ENCODE peak calls at places on chromosomes 7 and 10, in seven cellular contexts. One of them, this sample, is unnamed. For H3K4me1, the result is how much of the 10 kb centered on the place peaks cover.

GRCh38 chr7:90933984-90934383 is 330.2 kb upstream of the FZD1 start:
- DNase-seq in lung: no peak
- DNase-seq in CD8-positive, alpha-beta memory T cell: no peak
- DNase-seq in suprapubic skin: no peak
- DNase-seq in fibroblast of lung: no peak
- DNase-seq in A549: no peak
- DNase-seq in IMR-90: no peak
- DNase-seq in this sample: no peak

GRCh38 chr7:117127585-117128168 is 174.4 kb downstream of the ST7 start:
- DNase-seq in lung: peak
- DNase-seq in CD8-positive, alpha-beta memory T cell: peak
- DNase-seq in suprapubic skin: no peak
- DNase-seq in fibroblast of lung: peak
- DNase-seq in A549: no peak
- DNase-seq in IMR-90: peak
- DNase-seq in this sample: no peak

GRCh38 chr7:87212478-87212877 is 7.1 kb downstream of the TMEM243 start:
- DNase-seq in lung: no peak
- DNase-seq in CD8-positive, alpha-beta memory T cell: no peak
- DNase-seq in suprapubic skin: no peak
- DNase-seq in fibroblast of lung: no peak
- DNase-seq in A549: no peak
- DNase-seq in IMR-90: no peak
- DNase-seq in this sample: no peak

GRCh38 chr10:93393231-93393630 is 88.9 kb downstream of the MYOF start:
- DNase-seq in lung: no peak
- DNase-seq in CD8-positive, alpha-beta memory T cell: no peak
- DNase-seq in suprapubic skin: no peak
- DNase-seq in fibroblast of lung: no peak
- DNase-seq in A549: no peak
- DNase-seq in IMR-90: no peak
- DNase-seq in this sample: no peak

GRCh38 chr10:67606572-67606971 is 89.4 kb downstream of the CTNNA3 start:
- DNase-seq in lung: no peak
- DNase-seq in CD8-positive, alpha-beta memory T cell: no peak
- DNase-seq in suprapubic skin: no peak
- DNase-seq in fibroblast of lung: peak
- DNase-seq in A549: no peak
- DNase-seq in IMR-90: peak
- DNase-seq in this sample: no peak

GRCh38 chr7:70654979-70655378 is 477.0 kb upstream of the GALNT17 start:
- DNase-seq in lung: no peak
- DNase-seq in CD8-positive, alpha-beta memory T cell: no peak
- DNase-seq in suprapubic skin: no peak
- DNase-seq in fibroblast of lung: no peak
- DNase-seq in A549: no peak
- DNase-seq in IMR-90: no peak
- DNase-seq in this sample: no peak

GRCh38 chr10:123301077-123301875 is 147.1 kb downstream of the BUB3 start:
- DNase-seq in lung: no peak
- DNase-seq in CD8-positive, alpha-beta memory T cell: no peak
- DNase-seq in suprapubic skin: no peak
- DNase-seq in fibroblast of lung: peak
- DNase-seq in A549: peak
- DNase-seq in IMR-90: no peak
- DNase-seq in this sample: no peak

GRCh38 chr7:17599733-17600685 is 301.6 kb downstream of the AHR start:
- DNase-seq in lung: no peak
- DNase-seq in CD8-positive, alpha-beta memory T cell: no peak
- DNase-seq in suprapubic skin: no peak
- DNase-seq in fibroblast of lung: peak
- DNase-seq in A549: peak
- DNase-seq in IMR-90: peak
- DNase-seq in this sample: no peak

GRCh38 chr10:118712080-118712479 is 42.7 kb downstream of the CACUL1 start:
- DNase-seq in lung: no peak
- DNase-seq in CD8-positive, alpha-beta memory T cell: no peak
- DNase-seq in suprapubic skin: no peak
- DNase-seq in fibroblast of lung: no peak
- DNase-seq in A549: no peak
- DNase-seq in IMR-90: no peak
- DNase-seq in this sample: no peak

GRCh38 chr10:68302871-68303270 is 29.0 kb upstream of the HNRNPH3 start:
- DNase-seq in lung: no peak
- DNase-seq in CD8-positive, alpha-beta memory T cell: no peak
- DNase-seq in suprapubic skin: no peak
- DNase-seq in fibroblast of lung: no peak
- DNase-seq in A549: no peak
- DNase-seq in IMR-90: no peak
- DNase-seq in this sample: no peak

GRCh38 chr7:16063691-16064090 is 357.6 kb downstream of the CRPPA start:
- DNase-seq in lung: no peak
- DNase-seq in CD8-positive, alpha-beta memory T cell: no peak
- DNase-seq in suprapubic skin: no peak
- DNase-seq in fibroblast of lung: peak
- DNase-seq in A549: no peak
- DNase-seq in IMR-90: no peak
- DNase-seq in this sample: no peak

GRCh38 chr10:13346280-13346819 is 1.7 kb downstream of the SEPHS1 start:
- DNase-seq in lung: no peak
- DNase-seq in CD8-positive, alpha-beta memory T cell: no peak
- DNase-seq in suprapubic skin: no peak
- DNase-seq in fibroblast of lung: peak
- DNase-seq in A549: no peak
- DNase-seq in IMR-90: peak
- DNase-seq in this sample: no peak

GRCh38 chr7:18494821-18495408 is 634 bp upstream of the HDAC9 start:
- DNase-seq in lung: no peak
- DNase-seq in CD8-positive, alpha-beta memory T cell: no peak
- DNase-seq in suprapubic skin: no peak
- DNase-seq in fibroblast of lung: no peak
- DNase-seq in A549: no peak
- DNase-seq in IMR-90: peak
- DNase-seq in this sample: no peak

GRCh38 chr7:6166443-6166871 is 106.0 kb downstream of the CYTH3 start:
- DNase-seq in lung: no peak
- DNase-seq in CD8-positive, alpha-beta memory T cell: no peak
- DNase-seq in suprapubic skin: no peak
- DNase-seq in fibroblast of lung: no peak
- DNase-seq in A549: no peak
- DNase-seq in IMR-90: no peak
- DNase-seq in this sample: no peak

GRCh38 chr10:1149793-1150637 is 93.8 kb downstream of the WDR37 start:
- DNase-seq in lung: no peak
- DNase-seq in CD8-positive, alpha-beta memory T cell: no peak
- DNase-seq in suprapubic skin: no peak
- DNase-seq in fibroblast of lung: no peak
- DNase-seq in A549: no peak
- DNase-seq in IMR-90: peak
- DNase-seq in this sample: no peak

GRCh38 chr10:3977761-3978160 is 192.8 kb upstream of the KLF6 start:
- DNase-seq in lung: no peak
- DNase-seq in CD8-positive, alpha-beta memory T cell: no peak
- DNase-seq in suprapubic skin: no peak
- DNase-seq in fibroblast of lung: no peak
- DNase-seq in A549: no peak
- DNase-seq in IMR-90: no peak
- DNase-seq in this sample: no peak

GRCh38 chr10:118607768-118608354 is 12.4 kb upstream of the PRLHR start:
- DNase-seq in lung: no peak
- DNase-seq in CD8-positive, alpha-beta memory T cell: no peak
- DNase-seq in suprapubic skin: no peak
- DNase-seq in fibroblast of lung: no peak
- DNase-seq in A549: no peak
- DNase-seq in IMR-90: no peak
- DNase-seq in this sample: no peak

GRCh38 chr10:31739146-31739545 is 189.5 kb downstream of the ARHGAP12 start:
- DNase-seq in lung: no peak
- DNase-seq in CD8-positive, alpha-beta memory T cell: no peak
- DNase-seq in suprapubic skin: no peak
- DNase-seq in fibroblast of lung: no peak
- DNase-seq in A549: no peak
- DNase-seq in IMR-90: no peak
- DNase-seq in this sample: no peak

GRCh38 chr10:120600871-120601644 is 144.0 kb downstream of the PLPP4 start:
- DNase-seq in lung: no peak
- DNase-seq in CD8-positive, alpha-beta memory T cell: no peak
- DNase-seq in suprapubic skin: no peak
- DNase-seq in fibroblast of lung: no peak
- DNase-seq in A549: no peak
- DNase-seq in IMR-90: no peak
- DNase-seq in this sample: no peak

GRCh38 chr10:61271127-61271780 is 181.9 kb downstream of the TMEM26 start:
- DNase-seq in lung: no peak
- DNase-seq in CD8-positive, alpha-beta memory T cell: no peak
- DNase-seq in suprapubic skin: no peak
- DNase-seq in fibroblast of lung: peak
- DNase-seq in A549: peak
- DNase-seq in IMR-90: peak
- DNase-seq in this sample: no peak

GRCh38 chr10:93199221-93199681 is 125.6 kb downstream of the CYP26A1 start:
- DNase-seq in lung: peak
- DNase-seq in CD8-positive, alpha-beta memory T cell: no peak
- DNase-seq in suprapubic skin: peak
- DNase-seq in fibroblast of lung: peak
- DNase-seq in A549: no peak
- DNase-seq in IMR-90: peak
- DNase-seq in this sample: peak

GRCh38 chr7:44307905-44308740 is 17.3 kb downstream of the CAMK2B start:
- DNase-seq in lung: peak
- DNase-seq in CD8-positive, alpha-beta memory T cell: no peak
- DNase-seq in suprapubic skin: peak
- DNase-seq in fibroblast of lung: no peak
- DNase-seq in A549: no peak
- DNase-seq in IMR-90: no peak
- DNase-seq in this sample: no peak

GRCh38 chr7:11486271-11486670 is 345.7 kb downstream of the THSD7A start:
- DNase-seq in lung: no peak
- DNase-seq in CD8-positive, alpha-beta memory T cell: no peak
- DNase-seq in suprapubic skin: no peak
- DNase-seq in fibroblast of lung: peak
- DNase-seq in A549: no peak
- DNase-seq in IMR-90: no peak
- DNase-seq in this sample: no peak

GRCh38 chr7:131183611-131184119 is 144.0 kb upstream of the MKLN1 start:
- DNase-seq in lung: no peak
- DNase-seq in CD8-positive, alpha-beta memory T cell: peak
- DNase-seq in suprapubic skin: no peak
- DNase-seq in fibroblast of lung: no peak
- DNase-seq in A549: no peak
- DNase-seq in IMR-90: peak
- DNase-seq in this sample: no peak

GRCh38 chr10:85651507-85651902 is 715.1 kb downstream of the GRID1 start:
- DNase-seq in lung: no peak
- DNase-seq in CD8-positive, alpha-beta memory T cell: no peak
- DNase-seq in suprapubic skin: no peak
- DNase-seq in fibroblast of lung: no peak
- DNase-seq in A549: no peak
- DNase-seq in IMR-90: no peak
- DNase-seq in this sample: no peak

GRCh38 chr10:91198781-91199180 is 21.7 kb upstream of the PCGF5 start:
- DNase-seq in lung: no peak
- DNase-seq in CD8-positive, alpha-beta memory T cell: peak
- DNase-seq in suprapubic skin: no peak
- DNase-seq in fibroblast of lung: peak
- DNase-seq in A549: no peak
- DNase-seq in IMR-90: peak
- DNase-seq in this sample: no peak
- H3K4me1 ChIP-seq in lung: under half
- H3K4me1 ChIP-seq in CD8-positive, alpha-beta memory T cell: half or more
- H3K4me1 ChIP-seq in suprapubic skin: under half
- H3K4me1 ChIP-seq in fibroblast of lung: under half
- H3K4me1 ChIP-seq in A549: under half
- H3K4me1 ChIP-seq in IMR-90: under half
- H3K4me1 ChIP-seq in this sample: half or more

GRCh38 chr7:34108150-34108549 is 202.8 kb downstream of the BMPER start:
- DNase-seq in lung: no peak
- DNase-seq in CD8-positive, alpha-beta memory T cell: no peak
- DNase-seq in suprapubic skin: no peak
- DNase-seq in fibroblast of lung: peak
- DNase-seq in A549: no peak
- DNase-seq in IMR-90: peak
- DNase-seq in this sample: no peak

GRCh38 chr7:34104120-34104519 is 198.8 kb downstream of the BMPER start:
- DNase-seq in lung: no peak
- DNase-seq in CD8-positive, alpha-beta memory T cell: no peak
- DNase-seq in suprapubic skin: no peak
- DNase-seq in fibroblast of lung: no peak
- DNase-seq in A549: no peak
- DNase-seq in IMR-90: peak
- DNase-seq in this sample: no peak

GRCh38 chr7:34107306-34107705 is 202.0 kb downstream of the BMPER start:
- DNase-seq in lung: no peak
- DNase-seq in CD8-positive, alpha-beta memory T cell: no peak
- DNase-seq in suprapubic skin: no peak
- DNase-seq in fibroblast of lung: peak
- DNase-seq in A549: no peak
- DNase-seq in IMR-90: peak
- DNase-seq in this sample: no peak

GRCh38 chr7:34100661-34101060 is 195.3 kb downstream of the BMPER start:
- DNase-seq in lung: no peak
- DNase-seq in CD8-positive, alpha-beta memory T cell: no peak
- DNase-seq in suprapubic skin: no peak
- DNase-seq in fibroblast of lung: no peak
- DNase-seq in A549: no peak
- DNase-seq in IMR-90: no peak
- DNase-seq in this sample: no peak

DNA sequence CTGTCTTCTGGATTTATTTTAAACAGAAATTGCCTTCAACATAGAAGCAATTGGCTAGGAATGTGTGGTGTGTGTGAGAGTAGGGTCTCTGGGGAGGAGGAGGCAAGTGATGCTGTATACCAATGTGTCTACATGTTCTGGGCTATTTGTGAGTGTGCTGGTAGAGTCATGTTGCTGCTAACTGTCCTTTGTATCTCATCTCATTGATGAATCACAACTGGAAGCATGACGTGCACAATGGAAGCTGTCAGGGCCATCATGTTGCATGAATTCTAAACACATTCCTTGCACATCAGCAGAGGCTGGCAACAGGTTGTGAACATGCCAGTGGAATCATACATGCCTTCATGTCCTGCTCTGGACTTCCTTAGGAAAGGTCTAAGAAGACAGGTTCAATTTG is 199.7 kb downstream of the BMPER start:
- DNase-seq in lung: no peak
- DNase-seq in CD8-positive, alpha-beta memory T cell: no peak
- DNase-seq in suprapubic skin: no peak
- DNase-seq in fibroblast of lung: no peak
- DNase-seq in A549: no peak
- DNase-seq in IMR-90: peak
- DNase-seq in this sample: no peak
- H3K4me1 ChIP-seq in lung: under half
- H3K4me1 ChIP-seq in CD8-positive, alpha-beta memory T cell: under half
- H3K4me1 ChIP-seq in suprapubic skin: under half
- H3K4me1 ChIP-seq in fibroblast of lung: under half
- H3K4me1 ChIP-seq in A549: under half
- H3K4me1 ChIP-seq in IMR-90: under half
- H3K4me1 ChIP-seq in this sample: under half

GRCh38 chr10:77618117-77618516 is 19.5 kb downstream of the KCNMA1 start:
- DNase-seq in lung: no peak
- DNase-seq in CD8-positive, alpha-beta memory T cell: no peak
- DNase-seq in suprapubic skin: no peak
- DNase-seq in fibroblast of lung: no peak
- DNase-seq in A549: no peak
- DNase-seq in IMR-90: peak
- DNase-seq in this sample: no peak
- H3K4me1 ChIP-seq in lung: under half
- H3K4me1 ChIP-seq in CD8-positive, alpha-beta memory T cell: under half
- H3K4me1 ChIP-seq in suprapubic skin: under half
- H3K4me1 ChIP-seq in fibroblast of lung: under half
- H3K4me1 ChIP-seq in A549: under half
- H3K4me1 ChIP-seq in IMR-90: under half
- H3K4me1 ChIP-seq in this sample: half or more

GRCh38 chr10:110861930-110862677 is 9.6 kb upstream of the PDCD4 start:
- DNase-seq in lung: no peak
- DNase-seq in CD8-positive, alpha-beta memory T cell: no peak
- DNase-seq in suprapubic skin: peak
- DNase-seq in fibroblast of lung: no peak
- DNase-seq in A549: no peak
- DNase-seq in IMR-90: no peak
- DNase-seq in this sample: no peak
- H3K4me1 ChIP-seq in lung: under half
- H3K4me1 ChIP-seq in CD8-positive, alpha-beta memory T cell: half or more
- H3K4me1 ChIP-seq in suprapubic skin: half or more
- H3K4me1 ChIP-seq in fibroblast of lung: under half
- H3K4me1 ChIP-seq in A549: under half
- H3K4me1 ChIP-seq in IMR-90: under half
- H3K4me1 ChIP-seq in this sample: half or more

This sample was measured in thoracic aorta.